ENCODE peak calls at places on chromosomes 16 and 17, in seven cellular contexts. K, G, V, A, H, Y and U are unnamed samples.

GRCh38 chr16:66717112-66717675 is 20.7 kb upstream of the CMTM4 start:
- DNase-seq in K (peak), G (no peak), V (no peak), A (no peak), H (no peak), Y (no peak), U (no peak)

GRCh38 chr16:2483160-2483559 is 8.2 kb downstream of the TBC1D24 start:
- DNase-seq in K (no peak), G (no peak), V (no peak), A (no peak), H (no peak), Y (no peak), U (no peak)

GRCh38 chr17:7747586-7747985 is 30.0 kb downstream of the DNAH2 start:
- DNase-seq in K (no peak), G (no peak), V (no peak), A (no peak), H (no peak), Y (peak), U (no peak)

GRCh38 chr17:386145-386876 is 33.7 kb upstream of the RPH3AL start:
- DNase-seq in K (peak), G (peak), V (peak), A (peak), H (peak), Y (no peak), U (peak)

GRCh38 chr17:59094921-59095530 is 11.7 kb downstream of the TRIM37 start:
- DNase-seq in K (no peak), G (no peak), V (no peak), A (no peak), H (no peak), Y (no peak), U (no peak)

GRCh38 chr16:30637952-30638351 is 12.8 kb upstream of the PRR14 start:
- DNase-seq in K (no peak), G (peak), V (no peak), A (no peak), H (no peak), Y (no peak), U (no peak)

GRCh38 chr16:83802135-83802534 is 5.6 kb upstream of the HSBP1 start:
- DNase-seq in K (peak), G (no peak), V (no peak), A (no peak), H (no peak), Y (peak), U (peak)

GRCh38 chr17:82985973-82986372 is 93.4 kb upstream of the METRNL start:
- DNase-seq in K (no peak), G (peak), V (no peak), A (peak), H (peak), Y (no peak), U (no peak)

GRCh38 chr16:79895917-79896203 is 295.3 kb upstream of the MAF start:
- DNase-seq in K (no peak), G (peak), V (no peak), A (no peak), H (no peak), Y (no peak), U (no peak)

GRCh38 chr17:51015145-51015558 is 105.5 kb downstream of the SPAG9 start:
- DNase-seq in K (no peak), G (no peak), V (no peak), A (no peak), H (no peak), Y (no peak), U (no peak)

GRCh38 chr17:27572665-27573064 is 58.3 kb upstream of the LGALS9 start:
- DNase-seq in K (no peak), G (no peak), V (no peak), A (peak), H (no peak), Y (no peak), U (no peak)

GRCh38 chr16:67504190-67505021 is 21.1 kb upstream of the AGRP start:
- DNase-seq in K (peak), G (peak), V (no peak), A (peak), H (no peak), Y (no peak), U (no peak)

GRCh38 chr17:66637491-66637890 is 197.4 kb upstream of the CACNG5 start:
- DNase-seq in K (no peak), G (no peak), V (no peak), A (no peak), H (no peak), Y (no peak), U (no peak)

GRCh38 chr16:88672776-88673175 is 9.9 kb upstream of the MVD start:
- DNase-seq in K (no peak), G (no peak), V (no peak), A (no peak), H (no peak), Y (no peak), U (no peak)

GRCh38 chr17:77842148-77842905 is 116.2 kb upstream of the TNRC6C start:
- DNase-seq in K (no peak), G (peak), V (no peak), A (no peak), H (no peak), Y (no peak), U (no peak)

GRCh38 chr17:79951361-79952264 is 84.1 kb downstream of the TBC1D16 start:
- DNase-seq in K (peak), G (peak), V (peak), A (peak), H (peak), Y (peak), U (peak)

GRCh38 chr17:18038861-18039534 is at the start of the genes ATPAF2 and GID4:
- DNase-seq in K (peak), G (peak), V (peak), A (peak), H (peak), Y (peak), U (peak)

GRCh38 chr16:48608871-48609452 is 1.0 kb downstream of the N4BP1 start:
- DNase-seq in K (no peak), G (no peak), V (no peak), A (peak), H (peak), Y (no peak), U (no peak)

GRCh38 chr17:35614835-35615234 is 27.7 kb downstream of the AP2B1 start:
- DNase-seq in K (no peak), G (no peak), V (no peak), A (no peak), H (no peak), Y (no peak), U (no peak)

GRCh38 chr16:81447383-81448101 is 2.9 kb downstream of the CMIP start:
- DNase-seq in K (no peak), G (peak), V (no peak), A (peak), H (peak), Y (no peak), U (no peak)

GRCh38 chr17:41324180-41325075 is 8.9 kb upstream of the KRTAP17-1 start:
- DNase-seq in K (no peak), G (peak), V (no peak), A (no peak), H (no peak), Y (no peak), U (no peak)

GRCh38 chr17:721540-721937 is 6.9 kb upstream of the VPS53 start:
- DNase-seq in K (no peak), G (peak), V (no peak), A (no peak), H (no peak), Y (no peak), U (no peak)

GRCh38 chr17:50027639-50028206 is 28.2 kb upstream of the ITGA3 start:
- DNase-seq in K (peak), G (peak), V (no peak), A (no peak), H (peak), Y (peak), U (peak)

GRCh38 chr16:22360963-22361659 is 13.3 kb downstream of the CDR2 start:
- DNase-seq in K (no peak), G (no peak), V (no peak), A (no peak), H (no peak), Y (no peak), U (no peak)

GRCh38 chr17:79695293-79696158 is 35.2 kb upstream of the ENPP7 start:
- DNase-seq in K (peak), G (no peak), V (no peak), A (no peak), H (no peak), Y (no peak), U (no peak)

GRCh38 chr17:385195-385835 is 32.7 kb upstream of the RPH3AL start:
- DNase-seq in K (peak), G (peak), V (no peak), A (peak), H (peak), Y (no peak), U (no peak)

GRCh38 chr16:27174007-27174406 is 29.3 kb upstream of the KDM8 start:
- DNase-seq in K (no peak), G (peak), V (no peak), A (peak), H (no peak), Y (no peak), U (no peak)

GRCh38 chr17:10103712-10104111 is 94.7 kb downstream of the GAS7 start:
- DNase-seq in K (no peak), G (no peak), V (no peak), A (no peak), H (no peak), Y (no peak), U (no peak)

GRCh38 chr17:44327715-44328449 is 3.3 kb upstream of the SLC25A39 start:
- DNase-seq in K (no peak), G (no peak), V (no peak), A (no peak), H (no peak), Y (no peak), U (no peak)